ENCODE peak calls at places on chromosomes 5 and 9, in nine cellular contexts. One of them, this sample, is unnamed.

GRCh38 chr5:150780816-150781221 is 2.3 kb downstream of the SMIM3 start:
- DNase-seq in anterior cingulate cortex: no peak
- DNase-seq in NCI-H2029: no peak
- DNase-seq in stimulated activated CD8-positive, alpha-beta memory T cell treated with anti-CD3 and anti-CD28 coated beads, Interleukin-15, amount 100 ng/mL, for 48 hours: no peak
- DNase-seq in foreskin fibroblast: peak
- DNase-seq in dorsolateral prefrontal cortex: no peak
- DNase-seq in stimulated activated CD4-positive, alpha-beta T cell treated with anti-CD3 and anti-CD28 coated beads, Interleukin-1b, Interleukin-23, amount 100 ng/mL, for 1 hour: no peak
- DNase-seq in cardiac muscle cell: peak
- DNase-seq in T-helper 9 cell: no peak
- DNase-seq in this sample: no peak

GRCh38 chr9:87535817-87536539 is 38.3 kb downstream of the DAPK1 start:
- DNase-seq in anterior cingulate cortex: no peak
- DNase-seq in NCI-H2029: no peak
- DNase-seq in stimulated activated CD8-positive, alpha-beta memory T cell treated with anti-CD3 and anti-CD28 coated beads, Interleukin-15, amount 100 ng/mL, for 48 hours: peak
- DNase-seq in foreskin fibroblast: no peak
- DNase-seq in dorsolateral prefrontal cortex: no peak
- DNase-seq in stimulated activated CD4-positive, alpha-beta T cell treated with anti-CD3 and anti-CD28 coated beads, Interleukin-1b, Interleukin-23, amount 100 ng/mL, for 1 hour: no peak
- DNase-seq in cardiac muscle cell: peak
- DNase-seq in T-helper 9 cell: no peak
- DNase-seq in this sample: no peak

GRCh38 chr9:95507456-95508241 is 9.1 kb downstream of the PTCH1 start:
- DNase-seq in anterior cingulate cortex: no peak
- DNase-seq in NCI-H2029: peak
- DNase-seq in stimulated activated CD8-positive, alpha-beta memory T cell treated with anti-CD3 and anti-CD28 coated beads, Interleukin-15, amount 100 ng/mL, for 48 hours: no peak
- DNase-seq in foreskin fibroblast: peak
- DNase-seq in dorsolateral prefrontal cortex: no peak
- DNase-seq in stimulated activated CD4-positive, alpha-beta T cell treated with anti-CD3 and anti-CD28 coated beads, Interleukin-1b, Interleukin-23, amount 100 ng/mL, for 1 hour: no peak
- DNase-seq in cardiac muscle cell: peak
- DNase-seq in T-helper 9 cell: peak
- DNase-seq in this sample: peak

GRCh38 chr9:82184524-82184923 is 196.0 kb downstream of the SPATA31D1 start:
- DNase-seq in anterior cingulate cortex: no peak
- DNase-seq in NCI-H2029: no peak
- DNase-seq in stimulated activated CD8-positive, alpha-beta memory T cell treated with anti-CD3 and anti-CD28 coated beads, Interleukin-15, amount 100 ng/mL, for 48 hours: no peak
- DNase-seq in foreskin fibroblast: no peak
- DNase-seq in dorsolateral prefrontal cortex: no peak
- DNase-seq in stimulated activated CD4-positive, alpha-beta T cell treated with anti-CD3 and anti-CD28 coated beads, Interleukin-1b, Interleukin-23, amount 100 ng/mL, for 1 hour: no peak
- DNase-seq in cardiac muscle cell: no peak
- DNase-seq in T-helper 9 cell: no peak
- DNase-seq in this sample: no peak

GRCh38 chr5:10704949-10705621 is 55.9 kb downstream of the DAP start:
- DNase-seq in anterior cingulate cortex: no peak
- DNase-seq in NCI-H2029: peak
- DNase-seq in stimulated activated CD8-positive, alpha-beta memory T cell treated with anti-CD3 and anti-CD28 coated beads, Interleukin-15, amount 100 ng/mL, for 48 hours: no peak
- DNase-seq in foreskin fibroblast: peak
- DNase-seq in dorsolateral prefrontal cortex: no peak
- DNase-seq in stimulated activated CD4-positive, alpha-beta T cell treated with anti-CD3 and anti-CD28 coated beads, Interleukin-1b, Interleukin-23, amount 100 ng/mL, for 1 hour: no peak
- DNase-seq in cardiac muscle cell: peak
- DNase-seq in T-helper 9 cell: no peak
- DNase-seq in this sample: no peak

GRCh38 chr5:154308457-154309360 is 118.2 kb downstream of the GALNT10 start:
- DNase-seq in anterior cingulate cortex: no peak
- DNase-seq in NCI-H2029: no peak
- DNase-seq in stimulated activated CD8-positive, alpha-beta memory T cell treated with anti-CD3 and anti-CD28 coated beads, Interleukin-15, amount 100 ng/mL, for 48 hours: no peak
- DNase-seq in foreskin fibroblast: peak
- DNase-seq in dorsolateral prefrontal cortex: no peak
- DNase-seq in stimulated activated CD4-positive, alpha-beta T cell treated with anti-CD3 and anti-CD28 coated beads, Interleukin-1b, Interleukin-23, amount 100 ng/mL, for 1 hour: no peak
- DNase-seq in cardiac muscle cell: peak
- DNase-seq in T-helper 9 cell: no peak
- DNase-seq in this sample: no peak

GRCh38 chr5:178564842-178565550 is 25.2 kb downstream of the COL23A1 start:
- DNase-seq in anterior cingulate cortex: no peak
- DNase-seq in NCI-H2029: no peak
- DNase-seq in stimulated activated CD8-positive, alpha-beta memory T cell treated with anti-CD3 and anti-CD28 coated beads, Interleukin-15, amount 100 ng/mL, for 48 hours: no peak
- DNase-seq in foreskin fibroblast: no peak
- DNase-seq in dorsolateral prefrontal cortex: no peak
- DNase-seq in stimulated activated CD4-positive, alpha-beta T cell treated with anti-CD3 and anti-CD28 coated beads, Interleukin-1b, Interleukin-23, amount 100 ng/mL, for 1 hour: no peak
- DNase-seq in cardiac muscle cell: no peak
- DNase-seq in T-helper 9 cell: no peak
- DNase-seq in this sample: no peak

GRCh38 chr9:89277454-89277853 is 33.5 kb upstream of the CKS2 start:
- DNase-seq in anterior cingulate cortex: no peak
- DNase-seq in NCI-H2029: peak
- DNase-seq in stimulated activated CD8-positive, alpha-beta memory T cell treated with anti-CD3 and anti-CD28 coated beads, Interleukin-15, amount 100 ng/mL, for 48 hours: no peak
- DNase-seq in foreskin fibroblast: no peak
- DNase-seq in dorsolateral prefrontal cortex: no peak
- DNase-seq in stimulated activated CD4-positive, alpha-beta T cell treated with anti-CD3 and anti-CD28 coated beads, Interleukin-1b, Interleukin-23, amount 100 ng/mL, for 1 hour: no peak
- DNase-seq in cardiac muscle cell: peak
- DNase-seq in T-helper 9 cell: no peak
- DNase-seq in this sample: no peak

GRCh38 chr9:4174781-4175180 is 125.1 kb downstream of the GLIS3 start:
- DNase-seq in anterior cingulate cortex: no peak
- DNase-seq in NCI-H2029: no peak
- DNase-seq in stimulated activated CD8-positive, alpha-beta memory T cell treated with anti-CD3 and anti-CD28 coated beads, Interleukin-15, amount 100 ng/mL, for 48 hours: no peak
- DNase-seq in foreskin fibroblast: no peak
- DNase-seq in dorsolateral prefrontal cortex: no peak
- DNase-seq in stimulated activated CD4-positive, alpha-beta T cell treated with anti-CD3 and anti-CD28 coated beads, Interleukin-1b, Interleukin-23, amount 100 ng/mL, for 1 hour: no peak
- DNase-seq in cardiac muscle cell: no peak
- DNase-seq in T-helper 9 cell: no peak
- DNase-seq in this sample: no peak

GRCh38 chr9:87071473-87071872 is 124.2 kb upstream of the GAS1 start:
- DNase-seq in anterior cingulate cortex: no peak
- DNase-seq in NCI-H2029: no peak
- DNase-seq in stimulated activated CD8-positive, alpha-beta memory T cell treated with anti-CD3 and anti-CD28 coated beads, Interleukin-15, amount 100 ng/mL, for 48 hours: no peak
- DNase-seq in foreskin fibroblast: no peak
- DNase-seq in dorsolateral prefrontal cortex: no peak
- DNase-seq in stimulated activated CD4-positive, alpha-beta T cell treated with anti-CD3 and anti-CD28 coated beads, Interleukin-1b, Interleukin-23, amount 100 ng/mL, for 1 hour: no peak
- DNase-seq in cardiac muscle cell: no peak
- DNase-seq in T-helper 9 cell: no peak
- DNase-seq in this sample: no peak

GRCh38 chr5:26761040-26761439 is 277.3 kb downstream of the CDH9 start:
- DNase-seq in anterior cingulate cortex: no peak
- DNase-seq in NCI-H2029: peak
- DNase-seq in stimulated activated CD8-positive, alpha-beta memory T cell treated with anti-CD3 and anti-CD28 coated beads, Interleukin-15, amount 100 ng/mL, for 48 hours: no peak
- DNase-seq in foreskin fibroblast: no peak
- DNase-seq in dorsolateral prefrontal cortex: no peak
- DNase-seq in stimulated activated CD4-positive, alpha-beta T cell treated with anti-CD3 and anti-CD28 coated beads, Interleukin-1b, Interleukin-23, amount 100 ng/mL, for 1 hour: no peak
- DNase-seq in cardiac muscle cell: no peak
- DNase-seq in T-helper 9 cell: no peak
- DNase-seq in this sample: no peak

GRCh38 chr5:92662741-92663140 is 918.3 kb downstream of the NR2F1-AS1 start:
- DNase-seq in anterior cingulate cortex: no peak
- DNase-seq in NCI-H2029: no peak
- DNase-seq in stimulated activated CD8-positive, alpha-beta memory T cell treated with anti-CD3 and anti-CD28 coated beads, Interleukin-15, amount 100 ng/mL, for 48 hours: no peak
- DNase-seq in foreskin fibroblast: no peak
- DNase-seq in dorsolateral prefrontal cortex: no peak
- DNase-seq in stimulated activated CD4-positive, alpha-beta T cell treated with anti-CD3 and anti-CD28 coated beads, Interleukin-1b, Interleukin-23, amount 100 ng/mL, for 1 hour: no peak
- DNase-seq in cardiac muscle cell: no peak
- DNase-seq in T-helper 9 cell: no peak
- DNase-seq in this sample: no peak

GRCh38 chr5:38985909-38986452 is 88.2 kb downstream of the RICTOR start:
- DNase-seq in anterior cingulate cortex: no peak
- DNase-seq in NCI-H2029: no peak
- DNase-seq in stimulated activated CD8-positive, alpha-beta memory T cell treated with anti-CD3 and anti-CD28 coated beads, Interleukin-15, amount 100 ng/mL, for 48 hours: no peak
- DNase-seq in foreskin fibroblast: no peak
- DNase-seq in dorsolateral prefrontal cortex: no peak
- DNase-seq in stimulated activated CD4-positive, alpha-beta T cell treated with anti-CD3 and anti-CD28 coated beads, Interleukin-1b, Interleukin-23, amount 100 ng/mL, for 1 hour: no peak
- DNase-seq in cardiac muscle cell: no peak
- DNase-seq in T-helper 9 cell: no peak
- DNase-seq in this sample: no peak

GRCh38 chr5:43105369-43106289 is 15.1 kb upstream of the ZNF131 start:
- DNase-seq in anterior cingulate cortex: peak
- DNase-seq in NCI-H2029: peak
- DNase-seq in stimulated activated CD8-positive, alpha-beta memory T cell treated with anti-CD3 and anti-CD28 coated beads, Interleukin-15, amount 100 ng/mL, for 48 hours: peak
- DNase-seq in foreskin fibroblast: peak
- DNase-seq in dorsolateral prefrontal cortex: peak
- DNase-seq in stimulated activated CD4-positive, alpha-beta T cell treated with anti-CD3 and anti-CD28 coated beads, Interleukin-1b, Interleukin-23, amount 100 ng/mL, for 1 hour: peak
- DNase-seq in cardiac muscle cell: peak
- DNase-seq in T-helper 9 cell: peak
- DNase-seq in this sample: peak

GRCh38 chr9:8858250-8859161 is 1058.9 kb upstream of the DMAC1 start:
- DNase-seq in anterior cingulate cortex: peak
- DNase-seq in NCI-H2029: no peak
- DNase-seq in stimulated activated CD8-positive, alpha-beta memory T cell treated with anti-CD3 and anti-CD28 coated beads, Interleukin-15, amount 100 ng/mL, for 48 hours: no peak
- DNase-seq in foreskin fibroblast: no peak
- DNase-seq in dorsolateral prefrontal cortex: peak
- DNase-seq in stimulated activated CD4-positive, alpha-beta T cell treated with anti-CD3 and anti-CD28 coated beads, Interleukin-1b, Interleukin-23, amount 100 ng/mL, for 1 hour: no peak
- DNase-seq in cardiac muscle cell: peak
- DNase-seq in T-helper 9 cell: no peak
- DNase-seq in this sample: peak

GRCh38 chr9:130884111-130884531 is 12.5 kb downstream of the QRFP start:
- DNase-seq in anterior cingulate cortex: no peak
- DNase-seq in NCI-H2029: no peak
- DNase-seq in stimulated activated CD8-positive, alpha-beta memory T cell treated with anti-CD3 and anti-CD28 coated beads, Interleukin-15, amount 100 ng/mL, for 48 hours: no peak
- DNase-seq in foreskin fibroblast: no peak
- DNase-seq in dorsolateral prefrontal cortex: no peak
- DNase-seq in stimulated activated CD4-positive, alpha-beta T cell treated with anti-CD3 and anti-CD28 coated beads, Interleukin-1b, Interleukin-23, amount 100 ng/mL, for 1 hour: no peak
- DNase-seq in cardiac muscle cell: no peak
- DNase-seq in T-helper 9 cell: no peak
- DNase-seq in this sample: no peak

GRCh38 chr9:69443178-69443577 is 118.2 kb downstream of the ENTREP1 start:
- DNase-seq in anterior cingulate cortex: no peak
- DNase-seq in NCI-H2029: peak
- DNase-seq in stimulated activated CD8-positive, alpha-beta memory T cell treated with anti-CD3 and anti-CD28 coated beads, Interleukin-15, amount 100 ng/mL, for 48 hours: no peak
- DNase-seq in foreskin fibroblast: no peak
- DNase-seq in dorsolateral prefrontal cortex: no peak
- DNase-seq in stimulated activated CD4-positive, alpha-beta T cell treated with anti-CD3 and anti-CD28 coated beads, Interleukin-1b, Interleukin-23, amount 100 ng/mL, for 1 hour: no peak
- DNase-seq in cardiac muscle cell: no peak
- DNase-seq in T-helper 9 cell: no peak
- DNase-seq in this sample: no peak

GRCh38 chr9:86354882-86355399 is 731 bp upstream of the TUT7 start:
- DNase-seq in anterior cingulate cortex: no peak
- DNase-seq in NCI-H2029: no peak
- DNase-seq in stimulated activated CD8-positive, alpha-beta memory T cell treated with anti-CD3 and anti-CD28 coated beads, Interleukin-15, amount 100 ng/mL, for 48 hours: no peak
- DNase-seq in foreskin fibroblast: no peak
- DNase-seq in dorsolateral prefrontal cortex: no peak
- DNase-seq in stimulated activated CD4-positive, alpha-beta T cell treated with anti-CD3 and anti-CD28 coated beads, Interleukin-1b, Interleukin-23, amount 100 ng/mL, for 1 hour: no peak
- DNase-seq in cardiac muscle cell: peak
- DNase-seq in T-helper 9 cell: no peak
- DNase-seq in this sample: no peak

GRCh38 chr9:35645736-35646582 is 4.8 kb downstream of the SIT1 start:
- DNase-seq in anterior cingulate cortex: no peak
- DNase-seq in NCI-H2029: no peak
- DNase-seq in stimulated activated CD8-positive, alpha-beta memory T cell treated with anti-CD3 and anti-CD28 coated beads, Interleukin-15, amount 100 ng/mL, for 48 hours: no peak
- DNase-seq in foreskin fibroblast: peak
- DNase-seq in dorsolateral prefrontal cortex: no peak
- DNase-seq in stimulated activated CD4-positive, alpha-beta T cell treated with anti-CD3 and anti-CD28 coated beads, Interleukin-1b, Interleukin-23, amount 100 ng/mL, for 1 hour: no peak
- DNase-seq in cardiac muscle cell: peak
- DNase-seq in T-helper 9 cell: peak
- DNase-seq in this sample: peak

GRCh38 chr9:134163374-134164196 is 779 bp downstream of the RNU6ATAC start:
- DNase-seq in anterior cingulate cortex: no peak
- DNase-seq in NCI-H2029: peak
- DNase-seq in stimulated activated CD8-positive, alpha-beta memory T cell treated with anti-CD3 and anti-CD28 coated beads, Interleukin-15, amount 100 ng/mL, for 48 hours: peak
- DNase-seq in foreskin fibroblast: peak
- DNase-seq in dorsolateral prefrontal cortex: no peak
- DNase-seq in stimulated activated CD4-positive, alpha-beta T cell treated with anti-CD3 and anti-CD28 coated beads, Interleukin-1b, Interleukin-23, amount 100 ng/mL, for 1 hour: peak
- DNase-seq in cardiac muscle cell: peak
- DNase-seq in T-helper 9 cell: peak
- DNase-seq in this sample: peak

GRCh38 chr5:159515909-159516415 is 185.7 kb upstream of the IL12B start:
- DNase-seq in anterior cingulate cortex: no peak
- DNase-seq in NCI-H2029: peak
- DNase-seq in stimulated activated CD8-positive, alpha-beta memory T cell treated with anti-CD3 and anti-CD28 coated beads, Interleukin-15, amount 100 ng/mL, for 48 hours: peak
- DNase-seq in foreskin fibroblast: no peak
- DNase-seq in dorsolateral prefrontal cortex: no peak
- DNase-seq in stimulated activated CD4-positive, alpha-beta T cell treated with anti-CD3 and anti-CD28 coated beads, Interleukin-1b, Interleukin-23, amount 100 ng/mL, for 1 hour: peak
- DNase-seq in cardiac muscle cell: peak
- DNase-seq in T-helper 9 cell: peak
- DNase-seq in this sample: peak

GRCh38 chr5:17230808-17231525 is 13.5 kb downstream of the BASP1 start:
- DNase-seq in anterior cingulate cortex: no peak
- DNase-seq in NCI-H2029: no peak
- DNase-seq in stimulated activated CD8-positive, alpha-beta memory T cell treated with anti-CD3 and anti-CD28 coated beads, Interleukin-15, amount 100 ng/mL, for 48 hours: no peak
- DNase-seq in foreskin fibroblast: no peak
- DNase-seq in dorsolateral prefrontal cortex: no peak
- DNase-seq in stimulated activated CD4-positive, alpha-beta T cell treated with anti-CD3 and anti-CD28 coated beads, Interleukin-1b, Interleukin-23, amount 100 ng/mL, for 1 hour: no peak
- DNase-seq in cardiac muscle cell: no peak
- DNase-seq in T-helper 9 cell: no peak
- DNase-seq in this sample: no peak

This sample was measured in head of caudate nucleus.